ENCODE peak calls at places on chromosomes 5 and 9, in four cellular contexts. One of them, this sample, is unnamed.

GRCh38 chr5:74507596-74507995 is 132.9 kb downstream of the ENC1 start:
- DNase-seq in colonic mucosa: no peak
- DNase-seq in effector memory CD4-positive, alpha-beta T cell: no peak
- DNase-seq in HCT116: no peak
- DNase-seq in this sample: no peak

GRCh38 chr9:13383216-13383615 is 103.7 kb upstream of the MPDZ start:
- DNase-seq in HCT116: no peak
- DNase-seq in effector memory CD4-positive, alpha-beta T cell: no peak
- DNase-seq in colonic mucosa: no peak
- DNase-seq in this sample: no peak

GRCh38 chr9:97759611-97760288 is 62.6 kb upstream of the XPA start:
- DNase-seq in effector memory CD4-positive, alpha-beta T cell: no peak
- DNase-seq in colonic mucosa: no peak
- DNase-seq in HCT116: no peak
- DNase-seq in this sample: no peak

GRCh38 chr5:157594237-157594636 is 18.7 kb upstream of the ADAM19 start:
- DNase-seq in effector memory CD4-positive, alpha-beta T cell: no peak
- DNase-seq in colonic mucosa: no peak
- DNase-seq in HCT116: no peak
- DNase-seq in this sample: no peak

GRCh38 chr9:81874926-81875325 is 53.3 kb upstream of the SPATA31D4 start:
- DNase-seq in HCT116: no peak
- DNase-seq in colonic mucosa: peak; percentile 57
- DNase-seq in effector memory CD4-positive, alpha-beta T cell: no peak
- DNase-seq in this sample: no peak

GRCh38 chr5:165940541-165940940 is 2350.9 kb upstream of the WWC1 start:
- DNase-seq in effector memory CD4-positive, alpha-beta T cell: no peak
- DNase-seq in colonic mucosa: no peak
- DNase-seq in HCT116: no peak
- DNase-seq in this sample: no peak

GRCh38 chr5:5270958-5271605 is 131.0 kb downstream of the ADAMTS16 start:
- DNase-seq in colonic mucosa: peak; percentile 46
- DNase-seq in effector memory CD4-positive, alpha-beta T cell: no peak
- DNase-seq in HCT116: peak; percentile 57
- DNase-seq in this sample: no peak

GRCh38 chr9:92963831-92964606 is 16.7 kb downstream of the FGD3 start:
- DNase-seq in HCT116: no peak
- DNase-seq in effector memory CD4-positive, alpha-beta T cell: peak; percentile 55
- DNase-seq in colonic mucosa: peak; percentile 38
- DNase-seq in this sample: peak; percentile 93

GRCh38 chr9:99489043-99489378 is 266.9 kb downstream of the SEC61B start:
- DNase-seq in colonic mucosa: no peak
- DNase-seq in HCT116: no peak
- DNase-seq in effector memory CD4-positive, alpha-beta T cell: no peak
- DNase-seq in this sample: no peak

GRCh38 chr5:26434688-26435087 is 603.7 kb downstream of the CDH9 start:
- DNase-seq in HCT116: no peak
- DNase-seq in effector memory CD4-positive, alpha-beta T cell: no peak
- DNase-seq in colonic mucosa: no peak
- DNase-seq in this sample: no peak

GRCh38 chr9:129102791-129103594 is 7.6 kb downstream of the CRAT start:
- DNase-seq in effector memory CD4-positive, alpha-beta T cell: no peak
- DNase-seq in HCT116: peak; percentile 31
- DNase-seq in colonic mucosa: peak; percentile 54
- DNase-seq in this sample: no peak

GRCh38 chr9:35553670-35554543 is 51.2 kb upstream of the TESK1 start:
- DNase-seq in HCT116: peak; percentile 37
- DNase-seq in colonic mucosa: peak; percentile 68
- DNase-seq in effector memory CD4-positive, alpha-beta T cell: no peak
- DNase-seq in this sample: peak; percentile 17

GRCh38 chr5:92963801-92964200 is 617.2 kb downstream of the NR2F1-AS1 start:
- DNase-seq in effector memory CD4-positive, alpha-beta T cell: no peak
- DNase-seq in HCT116: no peak
- DNase-seq in colonic mucosa: no peak
- DNase-seq in this sample: no peak

GRCh38 chr5:78724061-78724460 is 75.5 kb upstream of the LHFPL2 start:
- DNase-seq in HCT116: no peak
- DNase-seq in colonic mucosa: no peak
- DNase-seq in effector memory CD4-positive, alpha-beta T cell: no peak
- DNase-seq in this sample: no peak

GRCh38 chr9:115117999-115118470 is at the start of gene TNC:
- DNase-seq in effector memory CD4-positive, alpha-beta T cell: no peak
- DNase-seq in HCT116: no peak
- DNase-seq in colonic mucosa: peak; percentile 26
- DNase-seq in this sample: no peak

GRCh38 chr5:111755942-111756353 is 1.0 kb downstream of the NREP start:
- DNase-seq in effector memory CD4-positive, alpha-beta T cell: no peak
- DNase-seq in colonic mucosa: no peak
- DNase-seq in HCT116: no peak
- DNase-seq in this sample: no peak

GRCh38 chr9:137294684-137295312 is 7.3 kb downstream of the NRARP start:
- DNase-seq in colonic mucosa: peak; percentile 28
- DNase-seq in effector memory CD4-positive, alpha-beta T cell: no peak
- DNase-seq in HCT116: no peak
- DNase-seq in this sample: no peak
- H3K4me3 ChIP-seq in colonic mucosa: peak overlapping the region; percentile 41
- H3K4me3 ChIP-seq in effector memory CD4-positive, alpha-beta T cell: no peak overlapping the region
- H3K4me3 ChIP-seq in HCT116: peak overlapping the region; percentile 7
- H3K4me3 ChIP-seq in this sample: peak overlapping the region; percentile 34

DNA sequence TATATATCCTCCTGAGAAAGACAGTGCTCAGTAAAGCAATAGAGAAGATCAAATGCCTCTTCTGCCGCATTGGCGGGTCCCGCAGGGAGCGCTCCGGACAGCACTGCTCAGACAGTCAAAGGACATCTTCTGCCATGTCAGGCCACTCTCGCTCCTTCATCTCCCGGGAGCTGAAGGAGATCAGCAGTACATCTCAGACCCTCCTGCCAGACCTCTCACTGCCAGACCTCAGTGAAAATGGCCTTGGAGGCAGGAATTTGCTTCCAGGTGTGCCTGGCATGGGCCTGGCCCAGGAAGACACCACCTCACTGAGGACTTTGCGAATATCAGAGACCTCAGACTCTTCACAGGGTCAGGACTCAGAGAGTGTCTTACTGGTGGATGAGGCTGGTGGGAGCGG is 12.2 kb downstream of the PTGER4 start:
- DNase-seq in HCT116: no peak
- DNase-seq in effector memory CD4-positive, alpha-beta T cell: no peak
- DNase-seq in colonic mucosa: no peak
- DNase-seq in this sample: no peak
- H3K36me3 ChIP-seq in HCT116: no peaks in the 10 kb centered on the region
- H3K36me3 ChIP-seq in effector memory CD4-positive, alpha-beta T cell: peaks cover 51% of the 10 kb centered on the region
- H3K36me3 ChIP-seq in colonic mucosa: peaks cover 14% of the 10 kb centered on the region
- H3K36me3 ChIP-seq in this sample: peaks cover 23% of the 10 kb centered on the region

GRCh38 chr5:123559434-123559775 is 47.4 kb downstream of the CSNK1G3 start:
- DNase-seq in colonic mucosa: no peak
- DNase-seq in effector memory CD4-positive, alpha-beta T cell: no peak
- DNase-seq in HCT116: no peak
- DNase-seq in this sample: no peak

GRCh38 chr5:123557907-123558306 is 45.9 kb downstream of the CSNK1G3 start:
- DNase-seq in HCT116: no peak
- DNase-seq in effector memory CD4-positive, alpha-beta T cell: no peak
- DNase-seq in colonic mucosa: no peak
- DNase-seq in this sample: no peak

GRCh38 chr5:123558762-123559433 is 46.9 kb downstream of the CSNK1G3 start:
- DNase-seq in HCT116: no peak
- DNase-seq in effector memory CD4-positive, alpha-beta T cell: no peak
- DNase-seq in colonic mucosa: no peak
- DNase-seq in this sample: no peak

GRCh38 chr5:123561230-123561629 is 49.3 kb downstream of the CSNK1G3 start:
- DNase-seq in colonic mucosa: no peak
- DNase-seq in HCT116: no peak
- DNase-seq in effector memory CD4-positive, alpha-beta T cell: no peak
- DNase-seq in this sample: no peak
- H3K4me3 ChIP-seq in colonic mucosa: no peak overlapping the region
- H3K4me3 ChIP-seq in HCT116: no peak overlapping the region
- H3K4me3 ChIP-seq in effector memory CD4-positive, alpha-beta T cell: no peak overlapping the region
- H3K4me3 ChIP-seq in this sample: no peak overlapping the region

GRCh38 chr9:33348998-33349397 is 53.4 kb downstream of the AQP7 start:
- DNase-seq in HCT116: no peak
- DNase-seq in effector memory CD4-positive, alpha-beta T cell: no peak
- DNase-seq in colonic mucosa: no peak
- DNase-seq in this sample: no peak
- H3K36me3 ChIP-seq in HCT116: peaks cover 22% of the 10 kb centered on the region
- H3K36me3 ChIP-seq in effector memory CD4-positive, alpha-beta T cell: peaks cover 35% of the 10 kb centered on the region
- H3K36me3 ChIP-seq in colonic mucosa: peaks cover 8% of the 10 kb centered on the region
- H3K36me3 ChIP-seq in this sample: peaks cover 29% of the 10 kb centered on the region

DNA sequence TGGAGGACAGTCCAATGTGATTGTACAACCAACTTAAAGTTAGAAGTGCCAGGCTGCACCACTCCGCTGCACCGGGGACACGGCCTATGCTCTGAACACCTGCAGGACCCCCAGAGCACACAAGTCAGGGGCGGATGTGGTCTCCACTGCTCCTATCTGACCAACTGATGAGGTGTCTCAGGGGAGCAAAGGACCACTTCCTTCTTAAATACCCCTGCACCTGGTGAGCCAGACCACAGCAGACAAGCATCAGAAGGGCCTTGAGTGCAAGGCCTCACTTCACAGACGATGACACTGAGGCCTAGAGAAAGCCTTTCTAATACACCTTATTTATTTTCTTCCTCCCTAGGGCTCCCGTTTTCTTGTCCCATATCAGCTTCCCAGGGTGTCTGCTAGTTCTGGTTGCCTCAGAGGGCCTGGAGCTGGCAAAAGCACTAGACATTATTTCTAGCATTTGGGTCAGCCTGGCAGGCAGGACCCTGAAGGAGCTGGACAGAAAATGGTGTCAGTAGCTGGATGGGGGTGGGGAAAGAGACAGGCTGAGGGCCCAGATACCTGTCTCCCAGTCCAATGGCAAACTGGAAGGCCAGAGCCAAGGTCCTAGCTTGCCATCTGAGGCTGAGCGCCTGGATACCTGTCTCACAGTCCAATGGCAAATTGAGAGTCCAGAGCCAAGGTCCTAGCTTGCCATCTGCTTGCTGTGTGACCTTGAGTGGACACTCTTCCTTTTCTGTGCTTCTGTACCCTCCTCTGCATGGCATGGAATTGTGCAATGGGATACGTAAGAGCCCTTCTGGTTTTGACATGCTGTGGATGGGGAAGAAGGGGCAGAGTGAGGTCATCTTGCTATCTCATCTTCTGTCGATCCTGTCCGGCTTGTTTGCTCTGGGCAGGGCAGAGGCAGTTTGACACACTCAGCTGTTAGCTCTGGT is 9.0 kb downstream of the CCDC69 start:
- DNase-seq in HCT116: no peak
- DNase-seq in effector memory CD4-positive, alpha-beta T cell: peak; percentile 12
- DNase-seq in colonic mucosa: no peak
- DNase-seq in this sample: peak; percentile 20
- H3K4me3 ChIP-seq in HCT116: no peak overlapping the region
- H3K4me3 ChIP-seq in effector memory CD4-positive, alpha-beta T cell: peak overlapping the region; percentile 5
- H3K4me3 ChIP-seq in colonic mucosa: no peak overlapping the region
- H3K4me3 ChIP-seq in this sample: peak overlapping the region; percentile 85